ENCODE peak calls at places on chromosomes 6 and 20, in eight cellular contexts. W is brain microvascular endothelial cell, Y is NCI-H2029, O is SK-MEL-5, U is NAMALWA, V is aorta, B is T47D, G is HS-5. C is an unnamed sample.

GRCh38 chr6:166598441-166599138 is 12.1 kb upstream of the RAMACL start:
- DNase-seq in W (peak; percentile 91), Y (no peak), O (peak; percentile 60), U (no peak), V (peak; percentile 81), B (no peak), G (peak; percentile 90), C (no peak)

GRCh38 chr6:9401936-9402335 is 966.6 kb upstream of the SLC35B3 start:
- DNase-seq in W (no peak), Y (no peak), O (no peak), U (no peak), V (no peak), B (no peak), G (no peak), C (no peak)

GRCh38 chr6:25122622-25123237 is 156.4 kb upstream of the CARMIL1 start:
- DNase-seq in W (no peak), Y (peak; percentile 88), O (no peak), U (no peak), V (no peak), B (no peak), G (no peak), C (no peak)

GRCh38 chr6:144758602-144759001 is 473.5 kb downstream of the UTRN start:
- DNase-seq in W (peak; percentile 8), Y (no peak), O (no peak), U (no peak), V (no peak), B (no peak), G (no peak), C (no peak)

GRCh38 chr6:80767808-80768207 is 661.3 kb downstream of the BCKDHB start:
- DNase-seq in W (peak; percentile 88), Y (no peak), O (no peak), U (no peak), V (peak; percentile 80), B (peak; percentile 2), G (peak; percentile 74), C (no peak)

GRCh38 chr6:10403385-10404106 is 11.3 kb downstream of the TFAP2A start:
- DNase-seq in W (peak; percentile 75), Y (no peak), O (peak; percentile 68), U (no peak), V (no peak), B (peak; percentile 65), G (peak; percentile 83), C (no peak)

GRCh38 chr6:41642960-41643898 is 5.0 kb downstream of the MDFI start:
- DNase-seq in W (no peak), Y (no peak), O (no peak), U (no peak), V (no peak), B (no peak), G (no peak), C (no peak)

GRCh38 chr6:136752554-136752953 is 39.7 kb downstream of the MAP3K5 start:
- DNase-seq in W (no peak), Y (no peak), O (no peak), U (no peak), V (no peak), B (no peak), G (no peak), C (no peak)

GRCh38 chr6:154996841-154997311 is 1.8 kb downstream of the TIAM2 start:
- DNase-seq in W (no peak), Y (no peak), O (no peak), U (no peak), V (no peak), B (peak; percentile 40), G (no peak), C (no peak)

GRCh38 chr6:37048851-37049734 is 43.6 kb downstream of the FGD2 start:
- DNase-seq in W (peak; percentile 87), Y (no peak), O (no peak), U (peak; percentile 95), V (peak; percentile 79), B (no peak), G (peak; percentile 61), C (no peak)

GRCh38 chr20:13318871-13319521 is 97.9 kb downstream of the ISM1 start:
- DNase-seq in W (no peak), Y (no peak), O (no peak), U (no peak), V (no peak), B (no peak), G (no peak), C (no peak)

GRCh38 chr6:163994566-163994965 is 580.0 kb downstream of the QKI start:
- DNase-seq in W (no peak), Y (no peak), O (no peak), U (no peak), V (no peak), B (no peak), G (no peak), C (no peak)

GRCh38 chr6:788058-788457 is 95.1 kb upstream of the EXOC2 start:
- DNase-seq in W (no peak), Y (no peak), O (no peak), U (no peak), V (no peak), B (no peak), G (no peak), C (no peak)

GRCh38 chr6:46948699-46949098 is 27.0 kb upstream of the ADGRF5 start:
- DNase-seq in W (peak; percentile 55), Y (no peak), O (no peak), U (no peak), V (no peak), B (no peak), G (no peak), C (no peak)

GRCh38 chr20:34579936-34580587 is 21.5 kb downstream of the MAP1LC3A start:
- DNase-seq in W (no peak), Y (peak; percentile 59), O (no peak), U (peak; percentile 70), V (no peak), B (peak; percentile 54), G (no peak), C (peak; percentile 64)

GRCh38 chr6:84547341-84547794 is 217.0 kb downstream of the TBX18 start:
- DNase-seq in W (peak; percentile 65), Y (no peak), O (no peak), U (no peak), V (no peak), B (no peak), G (no peak), C (no peak)